ENCODE peak calls at places on chromosomes 3 and 15, in eight cellular contexts. One of them, this sample, is unnamed.
A peak's percentile ranks its signal among the peaks of the same experiment; 100 is the strongest.

GRCh38 chr3:131250466-131250865 is 131.1 kb upstream of the NUDT16 start:
- DNase-seq in left ventricle myocardium inferior: no peak
- DNase-seq in tibial artery: no peak
- DNase-seq in DND-41: no peak
- DNase-seq in astrocyte of the spinal cord: no peak
- DNase-seq in mucosa of descending colon: no peak
- DNase-seq in spleen: no peak
- DNase-seq in GM12865: no peak
- DNase-seq in this sample: no peak

GRCh38 chr15:79635149-79635771 is 203.1 kb downstream of the MINAR1 start:
- DNase-seq in left ventricle myocardium inferior: no peak
- DNase-seq in mucosa of descending colon: no peak
- DNase-seq in DND-41: no peak
- DNase-seq in GM12865: no peak
- DNase-seq in astrocyte of the spinal cord: no peak
- DNase-seq in tibial artery: no peak
- DNase-seq in spleen: no peak
- DNase-seq in this sample: no peak

GRCh38 chr3:16500911-16501310 is 12.6 kb downstream of the RFTN1 start:
- DNase-seq in GM12865: no peak
- DNase-seq in left ventricle myocardium inferior: no peak
- DNase-seq in mucosa of descending colon: no peak
- DNase-seq in spleen: no peak
- DNase-seq in astrocyte of the spinal cord: no peak
- DNase-seq in tibial artery: no peak
- DNase-seq in DND-41: no peak
- DNase-seq in this sample: no peak

GRCh38 chr3:146223401-146224373 is 27.2 kb downstream of the PLSCR4 start:
- DNase-seq in GM12865: no peak
- DNase-seq in tibial artery: no peak
- DNase-seq in DND-41: no peak
- DNase-seq in spleen: no peak
- DNase-seq in astrocyte of the spinal cord: peak; percentile 19
- DNase-seq in left ventricle myocardium inferior: no peak
- DNase-seq in mucosa of descending colon: no peak
- DNase-seq in this sample: no peak

GRCh38 chr3:101643861-101644613 is 32.9 kb downstream of the ZBTB11 start:
- DNase-seq in GM12865: peak; percentile 21
- DNase-seq in astrocyte of the spinal cord: peak; percentile 67
- DNase-seq in DND-41: peak; percentile 47
- DNase-seq in left ventricle myocardium inferior: no peak
- DNase-seq in mucosa of descending colon: no peak
- DNase-seq in spleen: no peak
- DNase-seq in tibial artery: no peak
- DNase-seq in this sample: no peak

GRCh38 chr15:75864213-75865059 is 21.2 kb downstream of the UBE2Q2 start:
- DNase-seq in DND-41: no peak
- DNase-seq in GM12865: no peak
- DNase-seq in mucosa of descending colon: no peak
- DNase-seq in astrocyte of the spinal cord: no peak
- DNase-seq in tibial artery: no peak
- DNase-seq in left ventricle myocardium inferior: no peak
- DNase-seq in spleen: no peak
- DNase-seq in this sample: no peak

GRCh38 chr15:82298520-82298919 is 35.9 kb downstream of the SAXO2 start:
- DNase-seq in DND-41: no peak
- DNase-seq in astrocyte of the spinal cord: no peak
- DNase-seq in spleen: peak; percentile 86
- DNase-seq in mucosa of descending colon: peak; percentile 74
- DNase-seq in GM12865: peak; percentile 47
- DNase-seq in left ventricle myocardium inferior: no peak
- DNase-seq in tibial artery: no peak
- DNase-seq in this sample: no peak

GRCh38 chr3:17584066-17584465 is 158.4 kb downstream of the TBC1D5 start:
- DNase-seq in GM12865: no peak
- DNase-seq in DND-41: no peak
- DNase-seq in mucosa of descending colon: no peak
- DNase-seq in spleen: no peak
- DNase-seq in astrocyte of the spinal cord: no peak
- DNase-seq in tibial artery: no peak
- DNase-seq in left ventricle myocardium inferior: no peak
- DNase-seq in this sample: no peak

GRCh38 chr15:42622328-42622925 is 47.0 kb downstream of the STARD9 start:
- DNase-seq in GM12865: no peak
- DNase-seq in DND-41: no peak
- DNase-seq in spleen: no peak
- DNase-seq in mucosa of descending colon: no peak
- DNase-seq in left ventricle myocardium inferior: no peak
- DNase-seq in astrocyte of the spinal cord: no peak
- DNase-seq in tibial artery: no peak
- DNase-seq in this sample: no peak

GRCh38 chr15:78628227-78628626 is 7.4 kb upstream of the CHRNA3 start:
- DNase-seq in mucosa of descending colon: no peak
- DNase-seq in GM12865: no peak
- DNase-seq in astrocyte of the spinal cord: no peak
- DNase-seq in spleen: no peak
- DNase-seq in left ventricle myocardium inferior: no peak
- DNase-seq in tibial artery: no peak
- DNase-seq in DND-41: no peak
- DNase-seq in this sample: no peak

GRCh38 chr3:57822686-57823085 is 66.6 kb downstream of the SLMAP start:
- DNase-seq in GM12865: no peak
- DNase-seq in astrocyte of the spinal cord: no peak
- DNase-seq in tibial artery: no peak
- DNase-seq in left ventricle myocardium inferior: no peak
- DNase-seq in DND-41: no peak
- DNase-seq in spleen: no peak
- DNase-seq in mucosa of descending colon: no peak
- DNase-seq in this sample: no peak

GRCh38 chr15:64503197-64503596 is 42.8 kb downstream of the ZNF609 start:
- DNase-seq in spleen: no peak
- DNase-seq in tibial artery: no peak
- DNase-seq in astrocyte of the spinal cord: peak; percentile 50
- DNase-seq in DND-41: peak; percentile 37
- DNase-seq in left ventricle myocardium inferior: no peak
- DNase-seq in GM12865: no peak
- DNase-seq in mucosa of descending colon: no peak
- DNase-seq in this sample: no peak

GRCh38 chr3:127688022-127688415 is 15.3 kb downstream of the ABTB1 start:
- DNase-seq in mucosa of descending colon: no peak
- DNase-seq in spleen: no peak
- DNase-seq in DND-41: no peak
- DNase-seq in left ventricle myocardium inferior: peak; percentile 0
- DNase-seq in tibial artery: no peak
- DNase-seq in astrocyte of the spinal cord: no peak
- DNase-seq in GM12865: no peak
- DNase-seq in this sample: no peak

GRCh38 chr15:76178321-76178720 is 118.5 kb downstream of the TMEM266 start:
- DNase-seq in DND-41: no peak
- DNase-seq in tibial artery: no peak
- DNase-seq in mucosa of descending colon: no peak
- DNase-seq in astrocyte of the spinal cord: no peak
- DNase-seq in spleen: no peak
- DNase-seq in GM12865: no peak
- DNase-seq in left ventricle myocardium inferior: no peak
- DNase-seq in this sample: no peak

GRCh38 chr3:172076212-172076611 is 36.8 kb downstream of the FNDC3B start:
- DNase-seq in GM12865: no peak
- DNase-seq in mucosa of descending colon: no peak
- DNase-seq in astrocyte of the spinal cord: no peak
- DNase-seq in DND-41: no peak
- DNase-seq in tibial artery: no peak
- DNase-seq in left ventricle myocardium inferior: no peak
- DNase-seq in spleen: no peak
- DNase-seq in this sample: no peak

GRCh38 chr15:20645956-20646355 is 104.4 kb upstream of the GOLGA6L6 start:
- DNase-seq in mucosa of descending colon: no peak
- DNase-seq in DND-41: peak; percentile 73
- DNase-seq in tibial artery: peak; percentile 45
- DNase-seq in left ventricle myocardium inferior: peak; percentile 25
- DNase-seq in spleen: peak; percentile 75
- DNase-seq in astrocyte of the spinal cord: no peak
- DNase-seq in GM12865: peak; percentile 37
- DNase-seq in this sample: no peak

GRCh38 chr3:24067483-24067882 is 122.4 kb downstream of the NR1D2 start:
- DNase-seq in astrocyte of the spinal cord: peak; percentile 27
- DNase-seq in DND-41: no peak
- DNase-seq in GM12865: no peak
- DNase-seq in mucosa of descending colon: no peak
- DNase-seq in left ventricle myocardium inferior: no peak
- DNase-seq in spleen: no peak
- DNase-seq in tibial artery: no peak
- DNase-seq in this sample: no peak

GRCh38 chr3:54176106-54176505 is 53.8 kb downstream of the CACNA2D3 start:
- DNase-seq in astrocyte of the spinal cord: no peak
- DNase-seq in mucosa of descending colon: no peak
- DNase-seq in GM12865: no peak
- DNase-seq in DND-41: no peak
- DNase-seq in left ventricle myocardium inferior: no peak
- DNase-seq in spleen: no peak
- DNase-seq in tibial artery: no peak
- DNase-seq in this sample: no peak

GRCh38 chr15:77493324-77493907 is 72.7 kb downstream of the HMG20A start:
- DNase-seq in astrocyte of the spinal cord: peak; percentile 35
- DNase-seq in left ventricle myocardium inferior: no peak
- DNase-seq in DND-41: no peak
- DNase-seq in GM12865: peak; percentile 35
- DNase-seq in mucosa of descending colon: no peak
- DNase-seq in spleen: no peak
- DNase-seq in tibial artery: no peak
- DNase-seq in this sample: no peak

GRCh38 chr15:33243869-33244268 is 49.4 kb upstream of the FMN1 start:
- DNase-seq in tibial artery: no peak
- DNase-seq in mucosa of descending colon: no peak
- DNase-seq in left ventricle myocardium inferior: no peak
- DNase-seq in DND-41: no peak
- DNase-seq in spleen: no peak
- DNase-seq in GM12865: no peak
- DNase-seq in astrocyte of the spinal cord: peak; percentile 60
- DNase-seq in this sample: no peak

DNA sequence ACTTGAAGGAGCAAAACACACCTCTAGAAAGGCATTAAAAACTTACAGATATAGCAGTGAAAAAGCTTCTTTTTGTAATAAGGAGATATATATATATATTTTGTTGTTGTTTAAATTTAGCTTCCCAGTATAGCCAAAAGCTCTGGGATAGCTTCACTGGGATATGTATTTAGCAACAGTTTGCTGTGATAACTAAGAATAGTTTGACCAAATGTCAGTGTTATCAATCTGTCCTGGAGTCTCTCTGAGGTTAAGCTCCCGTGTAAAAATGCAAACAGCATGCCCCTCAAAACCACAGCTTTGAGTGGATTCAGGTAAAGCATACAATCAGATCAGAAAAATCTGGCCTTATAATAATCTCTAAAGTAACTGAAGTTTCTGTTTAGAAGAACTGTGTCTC is 2.9 kb downstream of the CADPS start:
- DNase-seq in tibial artery: no peak
- DNase-seq in left ventricle myocardium inferior: no peak
- DNase-seq in spleen: no peak
- DNase-seq in mucosa of descending colon: no peak
- DNase-seq in GM12865: no peak
- DNase-seq in astrocyte of the spinal cord: no peak
- DNase-seq in DND-41: no peak
- DNase-seq in this sample: no peak
- H3K4me3 ChIP-seq in tibial artery: no peak overlapping the region
- H3K4me3 ChIP-seq in left ventricle myocardium inferior: peak overlapping the region; percentile 73
- H3K4me3 ChIP-seq in spleen: no peak overlapping the region
- H3K4me3 ChIP-seq in mucosa of descending colon: no peak overlapping the region
- H3K4me3 ChIP-seq in GM12865: no peak overlapping the region
- H3K4me3 ChIP-seq in astrocyte of the spinal cord: no peak overlapping the region
- H3K4me3 ChIP-seq in DND-41: no peak overlapping the region
- H3K4me3 ChIP-seq in this sample: no peak overlapping the region

DNA sequence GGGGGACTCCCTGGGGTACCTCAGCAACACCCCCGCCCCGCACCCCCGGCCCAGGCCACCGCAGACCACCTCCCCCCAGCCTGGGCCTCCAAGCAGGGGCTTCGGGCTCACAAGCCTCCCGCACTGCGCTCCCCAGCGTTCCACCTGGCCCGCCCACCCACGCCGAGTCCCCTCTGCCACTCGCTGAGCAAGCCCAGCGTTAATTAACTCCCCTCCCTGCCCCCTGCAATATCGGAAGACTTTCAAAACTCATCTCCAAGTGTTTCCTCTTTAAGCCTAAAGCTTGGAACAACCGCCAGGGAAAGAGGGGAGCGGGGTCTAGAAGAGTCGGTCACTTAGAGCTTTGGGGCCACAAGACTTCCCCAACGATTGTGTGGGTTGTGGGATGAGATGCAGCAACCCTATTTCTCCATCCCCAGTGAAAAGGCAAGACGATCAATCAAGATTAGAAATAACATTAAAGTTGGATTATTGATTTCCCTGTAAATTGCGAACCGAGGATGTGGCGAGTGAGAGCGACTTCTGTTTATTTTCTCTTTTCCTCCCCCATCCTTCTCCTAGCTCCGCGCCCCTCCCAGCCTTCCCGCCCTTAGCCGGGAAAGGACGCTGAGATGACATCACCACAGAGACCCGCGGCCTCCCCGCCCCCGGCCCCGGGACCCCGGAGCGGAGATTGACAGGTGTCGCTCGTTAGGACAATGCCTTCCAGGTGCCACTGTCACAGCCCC is 30.2 kb downstream of the NR2F2 start:
- DNase-seq in GM12865: no peak
- DNase-seq in DND-41: no peak
- DNase-seq in left ventricle myocardium inferior: no peak
- DNase-seq in tibial artery: no peak
- DNase-seq in astrocyte of the spinal cord: no peak
- DNase-seq in mucosa of descending colon: no peak
- DNase-seq in spleen: no peak
- DNase-seq in this sample: no peak
- H3K4me3 ChIP-seq in GM12865: no peak overlapping the region
- H3K4me3 ChIP-seq in DND-41: no peak overlapping the region
- H3K4me3 ChIP-seq in left ventricle myocardium inferior: peak overlapping the region; percentile 67
- H3K4me3 ChIP-seq in tibial artery: peak overlapping the region; percentile 59
- H3K4me3 ChIP-seq in astrocyte of the spinal cord: peak overlapping the region; percentile 47
- H3K4me3 ChIP-seq in mucosa of descending colon: no peak overlapping the region
- H3K4me3 ChIP-seq in spleen: no peak overlapping the region
- H3K4me3 ChIP-seq in this sample: peak overlapping the region; percentile 42

GRCh38 chr3:151276038-151277027 is 2.0 kb downstream of the P2RY14 start:
- DNase-seq in DND-41: no peak
- DNase-seq in tibial artery: no peak
- DNase-seq in GM12865: peak; percentile 52
- DNase-seq in mucosa of descending colon: no peak
- DNase-seq in spleen: peak; percentile 76
- DNase-seq in left ventricle myocardium inferior: no peak
- DNase-seq in astrocyte of the spinal cord: no peak
- DNase-seq in this sample: no peak
- H3K4me3 ChIP-seq in DND-41: no peak overlapping the region
- H3K4me3 ChIP-seq in tibial artery: no peak overlapping the region
- H3K4me3 ChIP-seq in GM12865: no peak overlapping the region
- H3K4me3 ChIP-seq in mucosa of descending colon: no peak overlapping the region
- H3K4me3 ChIP-seq in spleen: no peak overlapping the region
- H3K4me3 ChIP-seq in left ventricle myocardium inferior: peak overlapping the region; percentile 51
- H3K4me3 ChIP-seq in astrocyte of the spinal cord: no peak overlapping the region
- H3K4me3 ChIP-seq in this sample: peak overlapping the region; percentile 11

DNA sequence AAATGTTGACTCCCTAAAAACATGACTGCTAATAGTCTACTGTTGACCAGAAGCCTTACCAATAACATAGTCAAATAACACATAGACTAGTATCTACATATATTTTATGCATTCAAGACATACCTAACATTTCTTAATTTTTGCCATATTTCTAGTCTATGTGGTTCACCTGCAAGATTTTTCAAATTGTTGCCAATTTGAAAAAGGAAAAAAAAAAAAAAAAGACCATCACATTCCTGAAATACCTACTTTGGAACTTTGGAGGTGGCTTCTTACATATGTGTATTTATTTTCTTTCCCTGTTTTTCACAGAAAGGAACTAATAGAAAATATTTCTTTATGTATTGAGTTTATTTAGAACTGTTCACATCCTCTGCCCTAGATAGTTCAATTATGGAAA is 13.4 kb upstream of the ATP13A3 start:
- DNase-seq in spleen: no peak
- DNase-seq in tibial artery: no peak
- DNase-seq in astrocyte of the spinal cord: no peak
- DNase-seq in GM12865: no peak
- DNase-seq in left ventricle myocardium inferior: no peak
- DNase-seq in DND-41: no peak
- DNase-seq in mucosa of descending colon: no peak
- DNase-seq in this sample: no peak
- H3K4me3 ChIP-seq in spleen: no peak overlapping the region
- H3K4me3 ChIP-seq in tibial artery: no peak overlapping the region
- H3K4me3 ChIP-seq in astrocyte of the spinal cord: no peak overlapping the region
- H3K4me3 ChIP-seq in GM12865: no peak overlapping the region
- H3K4me3 ChIP-seq in left ventricle myocardium inferior: no peak overlapping the region
- H3K4me3 ChIP-seq in DND-41: no peak overlapping the region
- H3K4me3 ChIP-seq in mucosa of descending colon: no peak overlapping the region
- H3K4me3 ChIP-seq in this sample: no peak overlapping the region